ENCODE peak calls at places on chromosomes 7 and 10, in nine cellular contexts. S, M, W, R, K, Q, B, Z and V are unnamed samples.

GRCh38 chr10:29297678-29298077 is 8.8 kb downstream of the LYZL1 start:
- DNase-seq in S (no peak), M (no peak), W (no peak), R (no peak), K (peak; percentile 6), Q (no peak), B (no peak), Z (no peak), V (no peak)

GRCh38 chr7:25884265-25884664 is 267.7 kb upstream of the NFE2L3 start:
- DNase-seq in S (no peak), M (no peak), W (no peak), R (no peak), K (no peak), Q (no peak), B (no peak), Z (no peak), V (no peak)

GRCh38 chr10:97631098-97631497 is 2.2 kb downstream of the MORN4 start:
- DNase-seq in S (no peak), M (no peak), W (no peak), R (peak; percentile 86), K (no peak), Q (no peak), B (no peak), Z (no peak), V (no peak)

GRCh38 chr10:97319671-97320479 is 804 bp downstream of the FRAT1 start:
- DNase-seq in S (peak; percentile 62), M (peak; percentile 65), W (peak; percentile 74), R (no peak), K (no peak), Q (peak; percentile 32), B (peak; percentile 85), Z (peak; percentile 49), V (no peak)

GRCh38 chr7:115088938-115089337 is 167.0 kb downstream of the MDFIC start:
- DNase-seq in S (no peak), M (no peak), W (no peak), R (no peak), K (no peak), Q (no peak), B (no peak), Z (no peak), V (no peak)

GRCh38 chr7:65438593-65438992 is 64.9 kb downstream of the ZNF92 start:
- DNase-seq in S (no peak), M (no peak), W (no peak), R (peak; percentile 88), K (peak; percentile 32), Q (no peak), B (no peak), Z (no peak), V (no peak)

GRCh38 chr7:129843982-129844840 is 108.5 kb downstream of the UBE2H start:
- DNase-seq in S (no peak), M (no peak), W (no peak), R (no peak), K (no peak), Q (no peak), B (no peak), Z (no peak), V (no peak)

GRCh38 chr10:100325164-100325563 is 4.9 kb downstream of the PKD2L1 start:
- DNase-seq in S (no peak), M (no peak), W (no peak), R (no peak), K (no peak), Q (no peak), B (no peak), Z (no peak), V (no peak)

GRCh38 chr10:110529596-110530011 is 31.9 kb downstream of the DUSP5 start:
- DNase-seq in S (no peak), M (peak; percentile 32), W (no peak), R (no peak), K (no peak), Q (no peak), B (no peak), Z (no peak), V (no peak)

GRCh38 chr10:7300327-7300726 is 110.5 kb downstream of the SFMBT2 start:
- DNase-seq in S (no peak), M (no peak), W (no peak), R (peak; percentile 37), K (no peak), Q (no peak), B (no peak), Z (no peak), V (no peak)

GRCh38 chr10:72162978-72163377 is 52.8 kb upstream of the ANAPC16 start:
- DNase-seq in S (no peak), M (no peak), W (no peak), R (peak; percentile 74), K (no peak), Q (no peak), B (no peak), Z (no peak), V (no peak)

GRCh38 chr7:36100293-36100692 is 52.8 kb upstream of the EEPD1 start:
- DNase-seq in S (no peak), M (no peak), W (no peak), R (no peak), K (no peak), Q (no peak), B (no peak), Z (no peak), V (no peak)

GRCh38 chr7:1059200-1060091 is 15.1 kb downstream of the GPR146 start:
- DNase-seq in S (no peak), M (no peak), W (peak; percentile 56), R (no peak), K (peak; percentile 52), Q (no peak), B (no peak), Z (peak; percentile 58), V (no peak)

GRCh38 chr7:1060315-1061080 is 16.2 kb downstream of the GPR146 start:
- DNase-seq in S (no peak), M (no peak), W (no peak), R (no peak), K (no peak), Q (no peak), B (no peak), Z (no peak), V (peak; percentile 73)

GRCh38 chr7:1057416-1058291 is 13.3 kb downstream of the GPR146 start:
- DNase-seq in S (no peak), M (no peak), W (no peak), R (no peak), K (no peak), Q (no peak), B (no peak), Z (peak; percentile 13), V (no peak)

GRCh38 chr7:1058311-1058710 is 14.0 kb downstream of the GPR146 start:
- DNase-seq in S (no peak), M (no peak), W (no peak), R (no peak), K (no peak), Q (no peak), B (no peak), Z (no peak), V (no peak)

GRCh38 chr7:1058821-1059199 is 14.5 kb downstream of the GPR146 start:
- DNase-seq in S (no peak), M (no peak), W (no peak), R (peak; percentile 53), K (no peak), Q (no peak), B (no peak), Z (no peak), V (no peak)
- H3K4me1 ChIP-seq in S (no peaks in the 10 kb centered on the region), M (peaks cover 14% of the 10 kb centered on the region), W (peaks cover 32% of the 10 kb centered on the region), R (peaks cover 8% of the 10 kb centered on the region), K (no peaks in the 10 kb centered on the region), Q (peaks cover 3% of the 10 kb centered on the region), B (no peaks in the 10 kb centered on the region), Z (peaks cover 12% of the 10 kb centered on the region), V (no peaks in the 10 kb centered on the region)

DNA sequence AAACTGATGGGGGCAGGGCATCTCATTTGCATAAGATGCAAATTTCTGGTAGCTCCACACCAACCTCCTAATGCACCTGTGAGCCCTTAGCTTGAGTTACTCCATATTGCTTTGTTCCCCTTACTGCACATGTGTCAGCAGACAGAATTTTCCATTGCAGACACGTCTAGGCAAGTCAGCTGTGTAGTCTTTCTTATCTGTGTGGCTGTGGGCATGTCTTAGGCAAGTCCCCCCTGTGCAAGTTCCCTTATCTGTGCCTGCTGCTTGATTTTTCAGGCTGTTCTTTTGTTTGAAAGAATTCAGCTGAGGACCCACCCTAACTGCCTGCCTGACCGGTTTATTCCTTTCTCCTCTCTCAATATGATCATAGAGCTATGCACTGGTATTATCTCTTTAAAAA is 28.5 kb upstream of the TRIM24 start:
- DNase-seq in S (no peak), M (no peak), W (no peak), R (no peak), K (no peak), Q (no peak), B (no peak), Z (no peak), V (no peak)
- H3K9me3 ChIP-seq in S (no peaks in the 10 kb centered on the region), M (peaks cover 12% of the 10 kb centered on the region), W (peaks cover 37% of the 10 kb centered on the region), R (peaks cover 14% of the 10 kb centered on the region), K (no peaks in the 10 kb centered on the region), Q (peaks cover 3% of the 10 kb centered on the region), B (peaks cover 16% of the 10 kb centered on the region), Z (peaks cover 1% of the 10 kb centered on the region), V (peaks cover 12% of the 10 kb centered on the region)

GRCh38 chr10:104330168-104331117 is 7.8 kb downstream of the ITPRIP start:
- DNase-seq in S (no peak), M (no peak), W (peak; percentile 54), R (peak; percentile 93), K (no peak), Q (peak; percentile 55), B (no peak), Z (peak; percentile 78), V (peak; percentile 92)

GRCh38 chr10:104328916-104329710 is 9.2 kb downstream of the ITPRIP start:
- DNase-seq in S (no peak), M (peak; percentile 78), W (no peak), R (peak; percentile 97), K (peak; percentile 94), Q (peak; percentile 42), B (peak; percentile 86), Z (peak; percentile 78), V (no peak)

GRCh38 chr10:104328636-104328915 is 9.7 kb downstream of the ITPRIP start:
- DNase-seq in S (no peak), M (no peak), W (no peak), R (no peak), K (no peak), Q (no peak), B (no peak), Z (no peak), V (no peak)

GRCh38 chr10:104331208-104331838 is 6.9 kb downstream of the ITPRIP start:
- DNase-seq in S (no peak), M (no peak), W (peak; percentile 45), R (peak; percentile 84), K (peak; percentile 44), Q (no peak), B (no peak), Z (peak; percentile 75), V (peak; percentile 75)

GRCh38 chr10:104329754-104330153 is 8.5 kb downstream of the ITPRIP start:
- DNase-seq in S (no peak), M (no peak), W (no peak), R (peak; percentile 84), K (peak; percentile 47), Q (no peak), B (no peak), Z (no peak), V (no peak)
- H3K4me1 ChIP-seq in S (no peaks in the 10 kb centered on the region), M (peaks cover 100% of the 10 kb centered on the region), W (peaks cover 97% of the 10 kb centered on the region), R (peaks cover 64% of the 10 kb centered on the region), K (peaks cover 71% of the 10 kb centered on the region), Q (peaks cover 87% of the 10 kb centered on the region), B (peaks cover 6% of the 10 kb centered on the region), Z (peaks cover 83% of the 10 kb centered on the region), V (no peaks in the 10 kb centered on the region)

DNA sequence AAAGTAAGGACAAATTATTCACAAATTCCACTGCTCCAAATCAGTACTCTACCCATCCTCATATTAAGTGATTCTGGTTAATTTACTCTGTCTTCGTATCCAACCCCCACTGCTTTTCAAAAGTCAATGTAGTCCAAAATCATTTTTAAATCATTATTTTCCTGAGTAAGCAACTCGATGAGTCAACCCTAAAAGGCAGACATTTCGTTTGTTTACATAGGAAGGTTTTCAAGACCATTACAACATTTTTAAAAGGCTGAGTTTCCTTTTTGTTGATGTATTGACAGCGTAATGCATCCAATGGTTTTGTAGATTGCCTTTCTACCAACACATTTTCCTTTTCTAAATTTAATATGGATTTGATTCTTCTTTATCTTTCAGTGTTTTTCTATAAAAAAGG is 523.0 kb upstream of the ANKRD30A start:
- DNase-seq in S (no peak), M (no peak), W (no peak), R (peak; percentile 85), K (no peak), Q (no peak), B (no peak), Z (no peak), V (no peak)
- H3K9me3 ChIP-seq in S (no peaks in the 10 kb centered on the region), M (no peaks in the 10 kb centered on the region), W (no peaks in the 10 kb centered on the region), R (no peaks in the 10 kb centered on the region), K (peaks cover 11% of the 10 kb centered on the region), Q (no peaks in the 10 kb centered on the region), B (no peaks in the 10 kb centered on the region), Z (no peaks in the 10 kb centered on the region), V (no peaks in the 10 kb centered on the region)